ENCODE peak calls at places on chromosomes 1 and 21, in ten cellular contexts. L is transverse colon, A is heart right ventricle, H is IMR-90, B is BJ, E is breast epithelium, Z is heart left ventricle, I is uterus, F is HL-60, R is HCT116. Y is an unnamed sample.
A peak's percentile ranks its signal among the peaks of the same experiment; 100 is the strongest.

GRCh38 chr1:47646676-47647075 is 208.8 kb downstream of the FOXD2 start:
- DNase-seq in R (no peak), A (no peak), B (no peak), H (no peak), E (no peak), F (no peak), I (no peak), L (no peak), Z (no peak), Y (no peak)

GRCh38 chr1:43558346-43558841 is 27.7 kb downstream of the PTPRF start:
- DNase-seq in B (no peak), R (no peak), A (no peak), H (peak; percentile 42), I (peak; percentile 74), L (peak; percentile 62), Z (no peak), E (no peak), F (no peak), Y (no peak)

GRCh38 chr1:109687641-109688499 is at the start of gene GSTM1:
- DNase-seq in E (no peak), Z (peak; percentile 82), I (peak; percentile 80), H (no peak), F (peak; percentile 39), B (no peak), L (peak; percentile 83), A (peak; percentile 84), R (no peak), Y (no peak)

GRCh38 chr1:234474375-234474774 is 4.6 kb downstream of the TARBP1 start:
- DNase-seq in Z (no peak), E (no peak), H (peak; percentile 55), R (no peak), F (no peak), A (no peak), I (no peak), L (no peak), B (no peak), Y (no peak)

GRCh38 chr1:245754463-245754961 is 599.7 kb downstream of the KIF26B start:
- DNase-seq in I (no peak), R (no peak), E (no peak), L (no peak), H (no peak), A (no peak), Z (no peak), B (no peak), F (peak; percentile 33), Y (no peak)

GRCh38 chr1:175116210-175116798 is 48.7 kb downstream of the TNN start:
- DNase-seq in E (no peak), I (no peak), A (no peak), H (no peak), L (no peak), R (no peak), F (no peak), B (no peak), Z (no peak), Y (no peak)

GRCh38 chr1:31815307-31815645 is 546 bp downstream of the SPOCD1 start:
- DNase-seq in H (no peak), F (no peak), R (no peak), I (no peak), E (no peak), A (no peak), L (no peak), B (no peak), Z (no peak), Y (no peak)

GRCh38 chr1:112882271-112882744 is 73.7 kb downstream of the SLC16A1 start:
- DNase-seq in R (no peak), A (no peak), I (no peak), L (no peak), Z (peak; percentile 24), H (no peak), F (peak; percentile 47), E (no peak), B (no peak), Y (peak; percentile 34)

GRCh38 chr1:115134850-115135484 is 45.7 kb upstream of the TSPAN2 start:
- DNase-seq in A (no peak), B (peak; percentile 73), H (peak; percentile 82), Z (no peak), E (peak; percentile 53), F (no peak), L (no peak), R (peak; percentile 22), I (no peak), Y (no peak)

GRCh38 chr1:198584163-198584562 is 43.7 kb upstream of the ATP6V1G3 start:
- DNase-seq in B (no peak), L (no peak), R (no peak), H (no peak), Z (no peak), E (no peak), A (no peak), F (no peak), I (no peak), Y (no peak)

GRCh38 chr1:154489863-154490262 is 12.2 kb upstream of the TDRD10 start:
- DNase-seq in I (no peak), A (no peak), B (no peak), L (no peak), F (no peak), E (no peak), Z (no peak), H (no peak), R (no peak), Y (no peak)

GRCh38 chr1:154492115-154492514 is 9.9 kb upstream of the TDRD10 start:
- DNase-seq in R (no peak), I (no peak), Z (no peak), B (no peak), H (no peak), L (no peak), F (peak; percentile 47), E (no peak), A (no peak), Y (no peak)

GRCh38 chr1:154493276-154493675 is 8.7 kb upstream of the TDRD10 start:
- DNase-seq in I (peak; percentile 51), E (no peak), H (no peak), A (peak; percentile 41), B (no peak), L (peak; percentile 39), Z (peak; percentile 79), R (no peak), F (peak; percentile 71), Y (no peak)

GRCh38 chr1:154488942-154489341 is 13.1 kb upstream of the TDRD10 start:
- DNase-seq in F (no peak), R (no peak), A (no peak), E (no peak), B (no peak), H (no peak), Z (no peak), L (no peak), I (no peak), Y (no peak)

DNA sequence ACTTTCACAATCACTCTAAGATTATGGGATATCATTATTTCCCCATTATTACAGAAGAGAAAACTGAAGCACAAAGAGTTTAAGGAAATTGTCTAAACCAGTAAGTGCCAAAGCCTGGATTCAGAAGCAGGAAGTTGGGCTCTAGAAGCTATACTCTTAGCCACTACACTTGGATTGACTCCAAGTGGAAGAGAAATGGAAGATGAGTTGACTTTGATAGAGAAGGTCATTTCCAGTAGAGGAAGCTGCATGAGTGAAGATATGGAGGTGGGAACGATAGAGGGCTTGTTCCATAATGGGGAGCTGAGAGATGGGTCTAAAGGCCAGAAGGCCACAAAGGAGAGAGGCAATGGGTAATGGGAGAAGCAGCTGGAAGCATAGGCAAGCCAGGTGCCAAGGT is 11.7 kb upstream of the TDRD10 start:
- DNase-seq in B (no peak), E (no peak), R (no peak), A (no peak), I (no peak), Z (no peak), H (no peak), L (no peak), F (no peak), Y (no peak)
- H3K27me3 ChIP-seq in B (peaks cover 30% of the 10 kb centered on the region), E (no peaks in the 10 kb centered on the region), R (peaks cover 6% of the 10 kb centered on the region), A (no peaks in the 10 kb centered on the region), I (no peaks in the 10 kb centered on the region), Z (no peaks in the 10 kb centered on the region), H (peaks cover 72% of the 10 kb centered on the region), L (peaks cover 4% of the 10 kb centered on the region), F (no peaks in the 10 kb centered on the region), Y (no peaks in the 10 kb centered on the region)

DNA sequence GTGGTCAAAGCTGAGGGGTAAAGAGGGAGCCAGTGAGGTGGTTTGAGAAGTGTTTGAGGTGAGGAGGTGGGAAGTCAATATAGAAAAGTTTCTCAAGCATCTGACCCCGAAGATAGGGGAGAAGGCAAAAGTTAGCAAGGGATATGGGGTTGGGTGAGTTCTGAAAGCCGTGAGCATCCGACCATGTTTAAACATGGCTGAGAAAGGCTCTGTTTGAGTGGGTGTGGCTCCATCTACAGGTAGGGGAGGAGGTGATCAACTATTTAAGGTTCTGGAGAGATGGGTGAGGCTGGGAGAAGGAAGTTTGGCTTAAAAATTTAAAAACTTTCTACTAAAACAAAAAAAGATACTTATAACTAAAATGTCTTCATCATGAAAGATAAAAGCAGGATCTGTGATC is 273.8 kb downstream of the KCNJ6 start:
- DNase-seq in L (no peak), R (peak; percentile 24), H (no peak), I (no peak), Z (no peak), F (peak; percentile 37), A (no peak), E (no peak), B (no peak), Y (no peak)
- TF ChIP-seq CTCF in L (no peak), R (peak; percentile 58), H (no peak), I (no peak), Z (no peak), F (no peak), A (peak; percentile 5), E (no peak), B (no peak), Y (no peak)

GRCh38 chr1:29122987-29123870 is 474 bp downstream of the TMEM200B start:
- DNase-seq in L (peak; percentile 21), B (no peak), I (peak; percentile 51), H (peak; percentile 16), Z (peak; percentile 32), R (no peak), E (no peak), A (peak; percentile 40), F (no peak), Y (no peak)
- H3K27me3 ChIP-seq in L (peaks cover 53% of the 10 kb centered on the region), B (peaks cover 2% of the 10 kb centered on the region), I (no peaks in the 10 kb centered on the region), H (no peaks in the 10 kb centered on the region), Z (no peaks in the 10 kb centered on the region), R (no peaks in the 10 kb centered on the region), E (peaks cover 13% of the 10 kb centered on the region), A (peaks cover 16% of the 10 kb centered on the region), F (peaks cover 45% of the 10 kb centered on the region), Y (peaks cover 24% of the 10 kb centered on the region)

GRCh38 chr1:22208265-22208972 is 65.5 kb upstream of the WNT4 start:
- DNase-seq in R (no peak), I (no peak), B (no peak), Z (no peak), E (no peak), A (no peak), H (no peak), F (no peak), L (no peak), Y (no peak)
- TF ChIP-seq CTCF in R (peak; percentile 52), I (no peak), B (no peak), Z (no peak), E (no peak), A (no peak), H (no peak), F (no peak), L (no peak), Y (no peak)